ENCODE peak calls at places on chromosomes 11 and 22, in nine cellular contexts. J, Y, V, K, B, L, O, M and E are unnamed samples.

GRCh38 chr22:25143161-25144076 is 56.2 kb upstream of the CRYBB3 start:
- DNase-seq in M (no peak), V (no peak), L (no peak), Y (no peak), B (no peak), K (no peak), J (no peak), O (no peak), E (no peak)

GRCh38 chr22:43985532-43985931 is 30.3 kb downstream of the SAMM50 start:
- DNase-seq in M (no peak), V (peak; percentile 16), B (no peak), Y (no peak), J (no peak), O (no peak), L (no peak), K (no peak), E (no peak)

GRCh38 chr11:8290122-8290810 is 26.6 kb upstream of the LMO1 start:
- DNase-seq in M (peak; percentile 14), V (no peak), L (peak; percentile 2), Y (no peak), O (no peak), K (no peak), B (no peak), J (no peak), E (no peak)

GRCh38 chr11:64230209-64230984 is at the start of gene DNAJC4:
- DNase-seq in M (peak; percentile 98), B (peak; percentile 97), Y (peak; percentile 97), O (peak; percentile 96), J (peak; percentile 91), L (peak; percentile 96), K (peak; percentile 96), V (peak; percentile 90), E (no peak)

GRCh38 chr11:122847437-122847836 is 9.1 kb downstream of the CRTAM start:
- DNase-seq in M (no peak), O (no peak), K (no peak), B (no peak), J (no peak), V (no peak), Y (no peak), L (no peak), E (no peak)

GRCh38 chr22:36160499-36160942 is at the start of gene APOL3:
- DNase-seq in B (peak; percentile 29), M (peak; percentile 88), K (peak; percentile 74), Y (peak; percentile 75), V (peak; percentile 75), J (peak; percentile 68), L (peak; percentile 82), O (no peak), E (no peak)

GRCh38 chr22:44638966-44639739 is 62.9 kb upstream of the PRR5 start:
- DNase-seq in B (no peak), M (no peak), K (no peak), L (no peak), O (peak; percentile 53), J (peak; percentile 56), V (peak; percentile 41), Y (no peak), E (no peak)

GRCh38 chr11:131037873-131038272 is 121.6 kb upstream of the SNX19 start:
- DNase-seq in K (no peak), M (no peak), L (no peak), Y (no peak), B (peak; percentile 41), J (no peak), O (no peak), V (peak; percentile 5), E (no peak)

GRCh38 chr22:23381661-23382427 is 198.2 kb downstream of the IGLL1 start:
- DNase-seq in J (no peak), B (no peak), M (peak; percentile 42), L (no peak), V (no peak), K (no peak), O (no peak), Y (no peak), E (no peak)

GRCh38 chr22:43014062-43014875 is 680 bp downstream of the PACSIN2 start:
- DNase-seq in V (peak; percentile 30), O (peak; percentile 71), B (peak; percentile 34), M (peak; percentile 68), L (peak; percentile 69), Y (peak; percentile 14), J (no peak), K (peak; percentile 47), E (no peak)

GRCh38 chr22:29431986-29432385 is 6.4 kb upstream of the RFPL1 start:
- DNase-seq in K (no peak), Y (no peak), L (no peak), B (no peak), J (no peak), O (peak; percentile 51), V (no peak), M (no peak), E (no peak)

GRCh38 chr11:534197-534591 is 1.2 kb downstream of the HRAS start:
- DNase-seq in L (no peak), O (peak; percentile 2), M (peak; percentile 49), K (no peak), B (no peak), Y (no peak), J (no peak), V (no peak), E (no peak)

GRCh38 chr11:532512-533048 is 2.8 kb downstream of the HRAS start:
- DNase-seq in L (no peak), V (no peak), Y (no peak), B (no peak), M (peak; percentile 45), O (peak; percentile 4), K (no peak), J (no peak), E (no peak)

GRCh38 chr11:534592-535518 is 521 bp downstream of the HRAS start:
- DNase-seq in V (peak; percentile 16), O (peak; percentile 55), B (peak; percentile 42), Y (peak; percentile 82), L (no peak), J (no peak), M (peak; percentile 59), K (peak; percentile 52), E (no peak)

GRCh38 chr11:533049-533585 is 2.3 kb downstream of the HRAS start:
- DNase-seq in K (no peak), V (no peak), M (peak; percentile 44), L (no peak), Y (no peak), J (no peak), O (peak; percentile 8), B (no peak), E (no peak)

DNA sequence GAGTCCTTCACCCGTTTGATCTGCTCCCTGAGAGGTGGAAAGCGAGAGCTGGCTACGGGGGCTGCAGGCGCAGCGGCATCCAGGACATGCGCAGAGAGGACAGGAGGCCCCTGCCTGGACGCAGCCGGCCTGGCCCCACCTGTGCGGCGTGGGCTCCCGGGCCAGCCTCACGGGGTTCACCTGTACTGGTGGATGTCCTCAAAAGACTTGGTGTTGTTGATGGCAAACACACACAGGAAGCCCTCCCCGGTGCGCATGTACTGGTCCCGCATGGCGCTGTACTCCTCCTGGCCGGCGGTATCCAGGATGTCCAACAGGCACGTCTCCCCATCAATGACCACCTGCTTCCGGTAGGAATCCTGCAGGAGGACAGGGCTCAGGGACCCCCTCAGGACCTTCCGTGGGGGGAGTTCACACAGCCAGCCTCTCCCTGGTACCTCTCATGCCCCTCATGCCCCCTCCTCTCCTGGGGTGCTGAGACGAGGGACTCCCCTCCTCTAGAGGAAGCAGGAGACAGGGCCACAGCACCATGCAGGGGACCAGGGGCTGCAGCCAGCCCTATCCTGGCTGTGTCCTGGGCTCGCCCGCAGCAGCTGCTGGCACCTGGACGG is 1.7 kb downstream of the HRAS start:
- DNase-seq in L (no peak), Y (no peak), K (no peak), V (no peak), M (peak; percentile 47), O (peak; percentile 4), B (no peak), J (no peak), E (no peak)
- H3K4me3 ChIP-seq in L (no peak overlapping the region), Y (no peak overlapping the region), K (peak overlapping the region; percentile 82), V (no peak overlapping the region), M (peak overlapping the region; percentile 93), O (no peak overlapping the region), B (peak overlapping the region; percentile 89), J (no peak overlapping the region), E (peak overlapping the region; percentile 91)

GRCh38 chr11:83162377-83162776 is 5.4 kb downstream of the PCF11 start:
- DNase-seq in K (no peak), Y (peak; percentile 85), O (no peak), B (no peak), L (no peak), V (peak; percentile 25), M (no peak), J (no peak), E (no peak)

GRCh38 chr11:83158474-83158786 is 1.5 kb downstream of the PCF11 start:
- DNase-seq in V (no peak), Y (no peak), M (no peak), L (no peak), J (no peak), K (no peak), O (no peak), B (no peak), E (no peak)

GRCh38 chr11:83158965-83159900 is 2.3 kb downstream of the PCF11 start:
- DNase-seq in V (no peak), B (no peak), M (no peak), O (no peak), L (no peak), J (no peak), K (no peak), Y (no peak), E (no peak)

GRCh38 chr11:83159901-83160865 is 3.3 kb downstream of the PCF11 start:
- DNase-seq in M (no peak), J (peak; percentile 27), L (peak; percentile 45), K (peak; percentile 53), Y (no peak), B (peak; percentile 93), V (peak; percentile 55), O (peak; percentile 44), E (no peak)

DNA sequence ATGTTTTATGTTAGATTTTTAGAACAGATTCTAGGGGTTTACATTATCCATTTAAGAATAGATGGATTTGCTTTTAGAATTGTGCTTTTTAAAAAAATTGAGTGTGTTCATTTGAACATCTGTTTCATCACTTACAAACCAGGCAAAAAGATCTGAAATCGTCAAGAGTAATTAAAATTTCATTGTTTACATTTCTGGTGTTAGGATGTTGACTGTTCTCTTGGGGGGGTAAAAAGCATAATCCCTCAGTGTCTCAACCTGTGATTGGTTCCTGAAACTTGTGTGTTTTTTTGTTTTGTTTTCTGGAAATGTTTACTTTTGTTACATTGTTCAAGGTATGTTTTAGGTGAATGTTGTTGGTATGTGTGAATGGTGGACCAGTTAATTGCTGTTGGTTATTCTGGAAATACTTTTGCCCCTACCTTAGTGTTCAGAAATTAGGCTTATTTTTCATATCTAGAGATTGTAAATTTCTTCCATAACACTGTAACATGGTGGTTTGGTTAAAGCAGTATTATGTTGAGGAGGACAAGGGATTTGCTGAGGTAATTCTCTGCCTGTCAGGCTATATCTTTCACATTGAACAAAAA is 4.8 kb downstream of the PCF11 start:
- DNase-seq in O (no peak), K (no peak), B (no peak), M (no peak), L (no peak), J (no peak), Y (no peak), V (no peak), E (no peak)
- H3K4me3 ChIP-seq in O (no peak overlapping the region), K (no peak overlapping the region), B (no peak overlapping the region), M (no peak overlapping the region), L (no peak overlapping the region), J (no peak overlapping the region), Y (no peak overlapping the region), V (no peak overlapping the region), E (no peak overlapping the region)

GRCh38 chr11:117058761-117059233 is 39.4 kb downstream of the SIK3 start:
- DNase-seq in O (no peak), Y (no peak), V (peak; percentile 69), L (no peak), J (peak; percentile 77), M (no peak), K (no peak), B (no peak), E (no peak)
- H3K4me3 ChIP-seq in O (no peak overlapping the region), Y (no peak overlapping the region), V (no peak overlapping the region), L (no peak overlapping the region), J (no peak overlapping the region), M (no peak overlapping the region), K (no peak overlapping the region), B (no peak overlapping the region), E (no peak overlapping the region)

GRCh38 chr11:118631109-118631508 is 23.7 kb downstream of the PHLDB1 start:
- DNase-seq in K (no peak), O (no peak), M (no peak), V (no peak), Y (no peak), J (no peak), L (peak; percentile 54), B (no peak), E (no peak)
- H3K4me3 ChIP-seq in K (no peak overlapping the region), O (no peak overlapping the region), M (peak overlapping the region; percentile 40), V (no peak overlapping the region), Y (no peak overlapping the region), J (no peak overlapping the region), L (no peak overlapping the region), B (no peak overlapping the region), E (no peak overlapping the region)